ENCODE peak calls at places on chromosomes 4 and X, in six cellular contexts. T is Caco-2, B is transverse colon, H is hepatocyte, J is lung, U is Peyer's patch. I is an unnamed sample.

GRCh38 chrX:101617211-101618191 is at the start of gene ARMCX6:
- DNase-seq in J (peak; percentile 70), B (peak; percentile 80), T (peak; percentile 67), U (peak; percentile 92), H (peak; percentile 89), I (peak; percentile 73)

GRCh38 chr4:68344049-68344448 is 5.8 kb downstream of the YTHDC1 start:
- DNase-seq in T (no peak), H (no peak), B (no peak), U (no peak), J (no peak), I (no peak)

GRCh38 chr4:184473515-184474260 is 662 bp downstream of the IRF2 start:
- DNase-seq in T (peak; percentile 38), U (peak; percentile 65), H (peak; percentile 64), B (peak; percentile 52), J (peak; percentile 46), I (peak; percentile 76)

GRCh38 chrX:115367455-115367854 is 77.9 kb downstream of the LUZP4 start:
- DNase-seq in B (no peak), H (no peak), T (no peak), U (no peak), J (no peak), I (no peak)

GRCh38 chr4:26264109-26264508 is 56.7 kb upstream of the RBPJ start:
- DNase-seq in J (no peak), H (no peak), U (no peak), B (no peak), T (no peak), I (no peak)

GRCh38 chrX:55546956-55547355 is 57.3 kb upstream of the USP51 start:
- DNase-seq in H (no peak), J (no peak), B (no peak), U (no peak), T (no peak), I (no peak)

GRCh38 chr4:3685081-3685645 is 81.0 kb upstream of the ADRA2C start:
- DNase-seq in T (no peak), J (no peak), U (no peak), B (no peak), H (no peak), I (no peak)

GRCh38 chr4:76948441-76949292 is 885 bp upstream of the SEPTIN11 start:
- DNase-seq in U (peak; percentile 85), J (peak; percentile 71), H (peak; percentile 86), B (peak; percentile 81), T (peak; percentile 89), I (peak; percentile 91)

GRCh38 chrX:103063918-103064434 is at the start of gene BEX1:
- DNase-seq in J (no peak), H (peak; percentile 81), U (peak; percentile 47), T (no peak), B (peak; percentile 11), I (no peak)

GRCh38 chrX:1391370-1391706 is 575 bp downstream of the SLC25A6 start:
- DNase-seq in J (no peak), B (no peak), U (no peak), T (peak; percentile 88), H (peak; percentile 97), I (peak; percentile 97)

GRCh38 chr4:39497909-39498723 is 29.1 kb downstream of the UGDH start:
- DNase-seq in B (no peak), U (no peak), T (no peak), H (no peak), J (no peak), I (no peak)

GRCh38 chrX:13899607-13900006 is 82.7 kb upstream of the GPM6B start:
- DNase-seq in U (no peak), B (no peak), H (peak; percentile 39), J (no peak), T (no peak), I (no peak)

GRCh38 chr4:82798168-82799005 is at the start of gene SCD5:
- DNase-seq in J (peak; percentile 52), T (peak; percentile 42), B (peak; percentile 64), H (peak; percentile 80), U (peak; percentile 69), I (peak; percentile 88)
- TF ChIP-seq CTCF in J (no peak), T (no peak), B (no peak), H (no peak), U (no peak), I (no peak)

DNA sequence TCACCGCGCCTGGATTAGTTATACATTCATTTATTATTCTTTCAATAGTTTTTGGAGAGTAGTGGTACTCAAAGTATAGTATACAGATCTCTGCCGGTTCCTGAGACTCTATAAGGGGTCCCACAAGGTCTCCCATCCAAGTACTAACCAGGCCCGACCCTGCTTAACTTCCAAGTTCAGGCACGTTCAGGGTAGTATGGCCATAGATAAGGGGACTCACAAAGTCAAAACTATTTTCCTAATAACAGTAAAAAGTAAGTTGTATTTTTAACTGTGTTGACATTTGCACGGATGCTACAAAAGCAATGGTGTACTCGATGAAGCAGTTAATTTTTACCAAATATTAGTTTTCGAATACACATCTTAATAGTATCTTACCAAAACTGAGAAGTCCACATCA is 84.4 kb upstream of the STK26 start:
- DNase-seq in B (no peak), T (no peak), J (no peak), H (no peak), U (no peak), I (no peak)
- TF ChIP-seq CTCF in B (no peak), T (no peak), J (no peak), H (no peak), U (no peak), I (no peak)

GRCh38 chrX:145393702-145394235 is 146.5 kb downstream of the SPANXN1 start:
- DNase-seq in U (no peak), B (no peak), T (no peak), J (no peak), H (no peak), I (no peak)
- TF ChIP-seq CTCF in U (no peak), B (no peak), T (no peak), J (no peak), H (no peak), I (no peak)

GRCh38 chr4:181646864-181647263 is 596.3 kb upstream of the TENM3 start:
- DNase-seq in H (no peak), J (no peak), B (no peak), T (no peak), U (no peak), I (no peak)
- TF ChIP-seq CTCF in H (no peak), J (no peak), B (no peak), T (no peak), U (no peak), I (no peak)

GRCh38 chr4:103482893-103483292 is 236.9 kb downstream of the TACR3 start:
- DNase-seq in T (no peak), H (no peak), B (no peak), U (no peak), J (no peak), I (no peak)

GRCh38 chr4:103482471-103482870 is 237.3 kb downstream of the TACR3 start:
- DNase-seq in B (no peak), U (no peak), T (no peak), J (no peak), H (no peak), I (no peak)

GRCh38 chr4:103478210-103478609 is 241.6 kb downstream of the TACR3 start:
- DNase-seq in T (no peak), H (no peak), U (no peak), J (no peak), B (no peak), I (no peak)

GRCh38 chr4:103484521-103484920 is 235.3 kb downstream of the TACR3 start:
- DNase-seq in H (no peak), B (no peak), T (no peak), J (no peak), U (no peak), I (no peak)

DNA sequence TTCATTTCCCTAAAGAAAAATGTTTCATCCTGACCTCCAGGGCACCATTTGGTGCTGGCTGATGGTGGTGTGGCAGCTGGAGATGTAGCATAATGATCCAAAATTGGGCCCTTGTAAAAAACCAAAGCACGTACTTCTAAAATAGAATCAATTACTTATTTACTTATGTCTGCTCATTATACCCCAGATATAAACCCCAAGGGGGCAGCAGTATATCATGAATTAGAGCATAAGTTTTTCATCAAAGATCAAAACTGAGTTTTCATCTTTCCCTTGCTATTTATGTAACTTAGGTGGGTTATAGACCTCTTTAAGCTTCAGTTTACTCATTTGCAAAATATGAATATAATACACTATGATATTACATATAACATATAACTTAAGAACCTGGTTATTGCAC is 241.1 kb downstream of the TACR3 start:
- DNase-seq in H (no peak), U (no peak), T (no peak), J (no peak), B (no peak), I (no peak)
- TF ChIP-seq CTCF in H (peak; percentile 9), U (no peak), T (no peak), J (no peak), B (no peak), I (peak; percentile 1)

GRCh38 chrX:134911348-134911747 is 79.4 kb upstream of the SMIM10 start:
- DNase-seq in H (no peak), B (no peak), U (no peak), T (no peak), J (no peak), I (no peak)

GRCh38 chrX:134909258-134909657 is 81.5 kb upstream of the SMIM10 start:
- DNase-seq in J (no peak), H (no peak), T (no peak), B (no peak), U (no peak), I (no peak)

GRCh38 chrX:134907302-134907701 is 83.5 kb upstream of the SMIM10 start:
- DNase-seq in J (no peak), T (no peak), U (no peak), B (no peak), H (no peak), I (no peak)

GRCh38 chrX:134908235-134908834 is 82.5 kb upstream of the SMIM10 start:
- DNase-seq in U (no peak), H (peak; percentile 18), J (no peak), T (no peak), B (no peak), I (peak; percentile 11)
- TF ChIP-seq CTCF in U (no peak), H (peak; percentile 33), J (no peak), T (peak; percentile 5), B (no peak), I (no peak)

I was measured in GM20000.